ENCODE peak calls at places on chromosomes 13 and 19, in eight cellular contexts. M is GM12865, Y is astrocyte of the spinal cord, H is tibial artery, Z is left lung, S is HFFc6, T is HFF-Myc, C is omental fat pad. N is an unnamed sample.

GRCh38 chr13:23466144-23467002 is 32.9 kb upstream of the SACS start:
- DNase-seq in M (peak), Y (peak), H (peak), Z (peak), S (peak), T (peak), C (peak), N (peak)

GRCh38 chr13:73481877-73482445 is 423.2 kb downstream of the KLF5 start:
- DNase-seq in M (no peak), Y (no peak), H (no peak), Z (no peak), S (no peak), T (no peak), C (no peak), N (no peak)

GRCh38 chr13:61247149-61247936 is 168.3 kb downstream of the PCDH20 start:
- DNase-seq in M (peak), Y (no peak), H (no peak), Z (peak), S (no peak), T (no peak), C (no peak), N (no peak)

GRCh38 chr13:52785721-52786120 is 46.1 kb upstream of the CNMD start:
- DNase-seq in M (no peak), Y (no peak), H (no peak), Z (no peak), S (no peak), T (no peak), C (no peak), N (no peak)

GRCh38 chr13:23574421-23574820 is 4.2 kb downstream of the TNFRSF19 start:
- DNase-seq in M (peak), Y (no peak), H (no peak), Z (no peak), S (no peak), T (no peak), C (no peak), N (no peak)

GRCh38 chr13:44176173-44176572 is 197.5 kb upstream of the SERP2 start:
- DNase-seq in M (no peak), Y (no peak), H (no peak), Z (no peak), S (no peak), T (no peak), C (no peak), N (no peak)

GRCh38 chr19:5949792-5950305 is 28.1 kb downstream of the RANBP3 start:
- DNase-seq in M (no peak), Y (no peak), H (no peak), Z (peak), S (no peak), T (no peak), C (no peak), N (no peak)

GRCh38 chr19:30447276-30447870 is 75.2 kb downstream of the ZNF536 start:
- DNase-seq in M (no peak), Y (no peak), H (no peak), Z (no peak), S (peak), T (no peak), C (no peak), N (no peak)

GRCh38 chr13:108227651-108228272 is 9.6 kb downstream of the ABHD13 start:
- DNase-seq in M (peak), Y (peak), H (no peak), Z (no peak), S (peak), T (peak), C (no peak), N (no peak)

GRCh38 chr19:6065685-6066365 is 44.5 kb downstream of the RFX2 start:
- DNase-seq in M (no peak), Y (peak), H (no peak), Z (peak), S (no peak), T (no peak), C (peak), N (no peak)

GRCh38 chr13:76516013-76516412 is 370.2 kb downstream of the KCTD12 start:
- DNase-seq in M (no peak), Y (peak), H (no peak), Z (no peak), S (peak), T (peak), C (no peak), N (no peak)

GRCh38 chr13:79668353-79668752 is 187.4 kb downstream of the NDFIP2 start:
- DNase-seq in M (no peak), Y (no peak), H (no peak), Z (no peak), S (no peak), T (no peak), C (no peak), N (no peak)

GRCh38 chr13:70424428-70424827 is 316.2 kb upstream of the KLHL1 start:
- DNase-seq in M (no peak), Y (no peak), H (no peak), Z (no peak), S (no peak), T (no peak), C (no peak), N (no peak)

GRCh38 chr13:74115138-74115537 is 19.1 kb downstream of the KLF12 start:
- DNase-seq in M (no peak), Y (peak), H (no peak), Z (no peak), S (peak), T (no peak), C (no peak), N (no peak)

GRCh38 chr13:98427331-98427995 is 149.4 kb downstream of the STK24 start:
- DNase-seq in M (no peak), Y (no peak), H (no peak), Z (no peak), S (no peak), T (no peak), C (no peak), N (no peak)

GRCh38 chr13:33310245-33311038 is 24.9 kb upstream of the STARD13 start:
- DNase-seq in M (no peak), Y (no peak), H (no peak), Z (no peak), S (no peak), T (no peak), C (no peak), N (no peak)

GRCh38 chr13:48817166-48817802 is 158.4 kb upstream of the FNDC3A start:
- DNase-seq in M (no peak), Y (no peak), H (no peak), Z (no peak), S (no peak), T (no peak), C (no peak), N (no peak)

GRCh38 chr13:113930711-113931637 is 42.9 kb downstream of the C13orf46 start:
- DNase-seq in M (peak), Y (no peak), H (peak), Z (no peak), S (no peak), T (no peak), C (peak), N (peak)

GRCh38 chr13:74246398-74246975 is 112.3 kb upstream of the KLF12 start:
- DNase-seq in M (no peak), Y (peak), H (peak), Z (no peak), S (no peak), T (no peak), C (no peak), N (no peak)

GRCh38 chr13:33123066-33123940 is 107.1 kb downstream of the KL start:
- DNase-seq in M (no peak), Y (no peak), H (peak), Z (no peak), S (peak), T (no peak), C (no peak), N (no peak)

GRCh38 chr13:49561064-49561410 is 24.3 kb downstream of the RCBTB1 start:
- DNase-seq in M (no peak), Y (no peak), H (no peak), Z (no peak), S (no peak), T (no peak), C (no peak), N (no peak)

GRCh38 chr13:107586216-107586615 is 629.1 kb downstream of the LIG4 start:
- DNase-seq in M (no peak), Y (no peak), H (no peak), Z (no peak), S (no peak), T (no peak), C (no peak), N (no peak)

GRCh38 chr13:111265701-111266035 is 54.8 kb upstream of the TEX29 start:
- DNase-seq in M (no peak), Y (no peak), H (no peak), Z (no peak), S (no peak), T (no peak), C (no peak), N (no peak)

GRCh38 chr13:52599853-52600603 is 42.2 kb upstream of the HNRNPA1L2 start:
- DNase-seq in M (peak), Y (peak), H (no peak), Z (peak), S (no peak), T (no peak), C (no peak), N (no peak)

GRCh38 chr13:49444517-49445395 is 682 bp downstream of the SETDB2 start:
- DNase-seq in M (peak), Y (peak), H (peak), Z (no peak), S (peak), T (no peak), C (no peak), N (no peak)

DNA sequence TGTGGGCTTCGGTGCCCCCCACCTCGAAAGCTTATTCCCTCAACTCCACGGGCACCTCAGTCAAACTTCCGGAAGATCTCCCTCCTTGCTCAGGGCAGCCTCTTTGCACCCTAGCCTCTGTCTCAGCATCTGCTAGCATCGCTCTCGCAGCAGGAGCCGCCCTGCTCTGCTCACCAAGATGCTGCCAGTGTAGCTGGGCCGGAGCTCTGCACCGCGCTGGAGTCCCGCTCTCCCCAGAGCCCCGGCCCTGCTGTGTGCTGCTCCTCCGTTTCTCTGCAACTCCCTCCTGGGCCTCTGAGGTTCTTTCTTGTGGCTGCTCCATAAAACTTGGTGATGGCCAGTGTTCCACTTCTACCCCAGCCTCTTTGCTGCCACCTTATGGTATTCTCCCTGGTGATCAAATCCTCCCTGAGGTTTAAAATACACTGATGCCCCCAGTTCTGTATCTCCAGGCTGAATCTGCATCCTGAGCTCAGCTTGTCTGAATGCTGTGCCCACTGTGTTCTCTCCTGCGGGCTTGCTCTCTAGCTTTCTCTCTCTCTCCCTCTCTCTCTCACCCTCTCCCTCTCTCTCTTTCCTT is 198.0 kb downstream of the UQCRFS1 start:
- DNase-seq in M (no peak), Y (no peak), H (no peak), Z (no peak), S (peak), T (no peak), C (no peak), N (no peak)
- TF ChIP-seq CTCF in M (no peak), Y (no peak), H (no peak), Z (no peak), S (peak), T (no peak), C (no peak), N (no peak)

DNA sequence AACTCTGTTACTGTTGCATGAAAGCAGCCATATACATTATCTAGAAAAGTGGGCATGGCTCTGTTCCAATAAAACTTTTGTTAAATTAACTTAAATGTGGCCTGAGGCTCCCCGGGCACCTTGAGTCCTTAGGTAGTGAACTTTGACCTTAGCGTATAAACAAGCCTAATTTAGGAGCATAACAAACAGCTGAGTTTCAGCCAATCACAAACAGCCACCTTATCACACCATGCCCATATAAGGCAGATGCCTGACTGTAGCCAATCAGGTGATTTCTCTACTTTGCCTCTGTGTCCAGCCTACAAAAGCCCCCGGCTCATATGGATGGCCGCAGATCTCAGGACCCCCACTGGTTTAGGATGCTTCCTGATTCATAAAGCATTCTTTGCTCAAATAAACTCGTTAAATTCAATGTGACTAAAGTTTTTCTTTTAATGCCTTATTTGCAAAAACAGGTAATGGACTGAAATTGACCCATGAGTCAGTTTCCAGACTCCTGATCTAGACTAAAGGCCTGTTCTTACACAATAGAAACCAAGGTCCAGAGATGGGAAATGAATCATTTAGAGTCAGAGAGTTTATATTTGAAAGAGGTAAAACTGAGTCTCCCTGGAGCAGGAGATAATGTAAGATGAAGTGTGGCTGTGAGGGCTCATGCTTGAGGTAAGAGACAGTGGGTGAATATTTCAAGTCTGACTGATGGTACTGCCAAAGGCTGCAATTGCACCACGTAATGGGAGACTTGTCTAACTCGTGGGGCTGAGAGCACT is 130.2 kb downstream of the FGF9 start:
- DNase-seq in M (no peak), Y (no peak), H (no peak), Z (no peak), S (no peak), T (no peak), C (no peak), N (no peak)
- TF ChIP-seq CTCF in M (no peak), Y (no peak), H (no peak), Z (no peak), S (no peak), T (no peak), C (no peak), N (no peak)

GRCh38 chr13:31053896-31054295 is 107.8 kb downstream of the HSPH1 start:
- DNase-seq in M (no peak), Y (no peak), H (no peak), Z (no peak), S (no peak), T (no peak), C (no peak), N (no peak)

GRCh38 chr13:31054632-31055031 is 107.1 kb downstream of the HSPH1 start:
- DNase-seq in M (no peak), Y (no peak), H (no peak), Z (no peak), S (no peak), T (no peak), C (no peak), N (no peak)

GRCh38 chr13:31055589-31055988 is 106.1 kb downstream of the HSPH1 start:
- DNase-seq in M (no peak), Y (no peak), H (no peak), Z (no peak), S (no peak), T (no peak), C (no peak), N (no peak)

GRCh38 chr13:31053098-31053497 is 108.6 kb downstream of the HSPH1 start:
- DNase-seq in M (no peak), Y (no peak), H (no peak), Z (no peak), S (no peak), T (no peak), C (no peak), N (no peak)

DNA sequence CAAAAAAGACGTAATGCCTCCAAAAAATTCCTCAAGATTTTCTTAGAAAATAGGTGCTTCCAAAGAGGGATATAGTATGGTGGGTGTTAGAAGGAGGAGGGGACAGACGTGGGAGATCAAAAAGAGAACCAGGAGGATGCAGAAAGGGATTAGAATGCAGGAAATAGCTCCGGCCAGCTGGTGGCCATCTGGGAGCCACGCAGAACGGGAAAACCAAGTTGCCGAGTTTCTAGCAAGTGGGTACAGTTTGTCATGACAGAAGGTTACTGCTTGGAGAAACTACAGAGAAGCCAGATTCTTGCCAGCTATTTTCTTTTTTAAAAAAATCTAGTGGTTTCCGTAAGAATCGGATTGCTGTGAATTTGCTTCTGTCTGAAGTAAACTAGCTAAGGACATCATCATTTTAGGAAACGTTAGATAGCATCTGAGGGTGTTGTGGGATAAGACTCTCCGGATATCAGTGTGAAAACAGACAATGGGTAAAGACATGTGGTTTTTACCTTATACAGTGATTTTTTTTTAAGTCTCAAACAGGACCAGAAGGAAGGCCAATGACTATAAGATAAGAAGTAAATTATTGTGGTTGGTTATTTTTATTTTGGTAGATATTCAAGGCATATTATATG is 104.9 kb downstream of the HSPH1 start:
- DNase-seq in M (no peak), Y (no peak), H (no peak), Z (no peak), S (peak), T (peak), C (no peak), N (no peak)
- TF ChIP-seq CTCF in M (no peak), Y (peak), H (no peak), Z (no peak), S (peak), T (no peak), C (no peak), N (no peak)

DNA sequence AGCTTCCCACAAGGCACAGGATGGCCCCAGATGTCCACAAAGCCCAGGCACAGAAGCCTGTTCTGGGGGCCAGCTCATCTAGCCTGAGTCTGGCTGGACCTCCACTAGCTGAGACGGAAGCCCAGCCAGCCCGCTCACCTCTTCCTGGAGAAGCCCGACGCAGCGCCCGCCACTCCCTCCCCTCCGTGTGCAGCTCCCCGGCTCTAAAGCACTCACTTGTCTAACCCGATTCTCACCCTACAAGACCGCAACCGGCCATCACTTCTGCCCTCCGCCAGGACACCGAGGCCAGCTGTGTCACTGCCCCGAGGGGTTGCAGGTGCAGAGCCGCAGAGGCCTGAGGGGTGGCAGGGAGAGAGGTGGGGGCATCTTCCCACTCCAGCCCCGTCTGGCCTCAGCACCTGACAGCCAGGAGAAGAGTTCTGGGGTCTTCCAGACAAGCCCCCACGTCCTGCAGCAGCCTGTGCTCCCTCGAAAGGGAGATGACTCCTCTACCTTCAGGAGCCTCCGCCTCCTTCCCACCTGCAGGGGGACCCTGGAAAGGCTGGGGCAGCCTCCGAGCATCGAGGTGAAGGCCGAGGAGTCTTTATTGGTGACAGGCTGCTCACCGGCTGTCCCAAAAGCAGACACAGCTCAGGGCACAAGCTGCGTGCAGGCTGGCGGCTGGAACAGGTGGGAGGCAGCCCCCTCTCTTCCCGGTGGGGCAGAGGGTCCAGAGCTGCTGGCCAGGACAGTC is 5.9 kb upstream of the DIRAS1 start:
- DNase-seq in M (no peak), Y (no peak), H (no peak), Z (no peak), S (no peak), T (no peak), C (no peak), N (no peak)
- TF ChIP-seq CTCF in M (no peak), Y (no peak), H (no peak), Z (no peak), S (no peak), T (no peak), C (no peak), N (no peak)